ENCODE peak calls at places on chromosomes 5 and 9, in ten cellular contexts. One of them, this sample, is unnamed. For H3K4me1 and H3K9me3, the result is how much of the 10 kb centered on the place peaks cover.

GRCh38 chr9:37417857-37418618 is 4.5 kb upstream of the GRHPR start:
- DNase-seq in heart left ventricle: no peak
- DNase-seq in IMR-90: no peak
- DNase-seq in body of pancreas: peak
- DNase-seq in tibial nerve: no peak
- DNase-seq in endothelial cell of umbilical vein: no peak
- DNase-seq in right lobe of liver: peak
- DNase-seq in sigmoid colon: no peak
- DNase-seq in Peyer's patch: no peak
- DNase-seq in A549: peak
- DNase-seq in this sample: no peak

GRCh38 chr5:14008819-14009311 is 64.4 kb upstream of the DNAH5 start:
- DNase-seq in A549: peak
- DNase-seq in endothelial cell of umbilical vein: no peak
- DNase-seq in tibial nerve: no peak
- DNase-seq in body of pancreas: peak
- DNase-seq in sigmoid colon: no peak
- DNase-seq in Peyer's patch: no peak
- DNase-seq in heart left ventricle: no peak
- DNase-seq in IMR-90: peak
- DNase-seq in right lobe of liver: peak
- DNase-seq in this sample: peak

GRCh38 chr5:126805108-126805507 is 28.2 kb downstream of the LMNB1 start:
- DNase-seq in sigmoid colon: no peak
- DNase-seq in right lobe of liver: no peak
- DNase-seq in tibial nerve: no peak
- DNase-seq in A549: no peak
- DNase-seq in endothelial cell of umbilical vein: no peak
- DNase-seq in heart left ventricle: no peak
- DNase-seq in Peyer's patch: no peak
- DNase-seq in body of pancreas: no peak
- DNase-seq in IMR-90: peak
- DNase-seq in this sample: no peak

GRCh38 chr9:96565684-96566360 is 53.8 kb downstream of the CDC14B start:
- DNase-seq in IMR-90: peak
- DNase-seq in right lobe of liver: no peak
- DNase-seq in tibial nerve: peak
- DNase-seq in A549: no peak
- DNase-seq in endothelial cell of umbilical vein: no peak
- DNase-seq in Peyer's patch: no peak
- DNase-seq in sigmoid colon: no peak
- DNase-seq in heart left ventricle: no peak
- DNase-seq in body of pancreas: no peak
- DNase-seq in this sample: no peak

GRCh38 chr5:142884029-142884428 is 113.9 kb downstream of the ARHGAP26 start:
- DNase-seq in tibial nerve: no peak
- DNase-seq in A549: no peak
- DNase-seq in heart left ventricle: no peak
- DNase-seq in endothelial cell of umbilical vein: no peak
- DNase-seq in right lobe of liver: no peak
- DNase-seq in IMR-90: no peak
- DNase-seq in body of pancreas: no peak
- DNase-seq in sigmoid colon: no peak
- DNase-seq in Peyer's patch: no peak
- DNase-seq in this sample: no peak

GRCh38 chr9:136965771-136966484 is 11.4 kb upstream of the PTGDS start:
- DNase-seq in A549: no peak
- DNase-seq in Peyer's patch: no peak
- DNase-seq in right lobe of liver: no peak
- DNase-seq in IMR-90: no peak
- DNase-seq in tibial nerve: no peak
- DNase-seq in sigmoid colon: no peak
- DNase-seq in body of pancreas: no peak
- DNase-seq in endothelial cell of umbilical vein: no peak
- DNase-seq in heart left ventricle: peak
- DNase-seq in this sample: no peak

GRCh38 chr5:170302729-170303501 is 5.3 kb upstream of the LCP2 start:
- DNase-seq in endothelial cell of umbilical vein: no peak
- DNase-seq in body of pancreas: no peak
- DNase-seq in sigmoid colon: peak
- DNase-seq in Peyer's patch: peak
- DNase-seq in IMR-90: no peak
- DNase-seq in A549: no peak
- DNase-seq in right lobe of liver: peak
- DNase-seq in tibial nerve: no peak
- DNase-seq in heart left ventricle: peak
- DNase-seq in this sample: no peak

GRCh38 chr5:135100011-135100410 is 66.0 kb upstream of the PITX1 start:
- DNase-seq in tibial nerve: no peak
- DNase-seq in IMR-90: no peak
- DNase-seq in Peyer's patch: no peak
- DNase-seq in sigmoid colon: no peak
- DNase-seq in heart left ventricle: peak
- DNase-seq in right lobe of liver: peak
- DNase-seq in A549: no peak
- DNase-seq in endothelial cell of umbilical vein: no peak
- DNase-seq in body of pancreas: no peak
- DNase-seq in this sample: no peak

GRCh38 chr5:39518516-39518915 is 93.7 kb upstream of the DAB2 start:
- DNase-seq in A549: peak
- DNase-seq in sigmoid colon: no peak
- DNase-seq in body of pancreas: no peak
- DNase-seq in tibial nerve: no peak
- DNase-seq in IMR-90: peak
- DNase-seq in heart left ventricle: no peak
- DNase-seq in Peyer's patch: no peak
- DNase-seq in endothelial cell of umbilical vein: peak
- DNase-seq in right lobe of liver: no peak
- DNase-seq in this sample: no peak

GRCh38 chr5:58871648-58872242 is 288.9 kb downstream of the RAB3C start:
- DNase-seq in endothelial cell of umbilical vein: peak
- DNase-seq in body of pancreas: peak
- DNase-seq in heart left ventricle: no peak
- DNase-seq in tibial nerve: peak
- DNase-seq in A549: peak
- DNase-seq in IMR-90: peak
- DNase-seq in sigmoid colon: no peak
- DNase-seq in Peyer's patch: no peak
- DNase-seq in right lobe of liver: no peak
- DNase-seq in this sample: no peak

GRCh38 chr5:170306381-170306790 is 8.8 kb upstream of the LCP2 start:
- DNase-seq in endothelial cell of umbilical vein: no peak
- DNase-seq in tibial nerve: peak
- DNase-seq in IMR-90: peak
- DNase-seq in right lobe of liver: no peak
- DNase-seq in sigmoid colon: peak
- DNase-seq in A549: peak
- DNase-seq in Peyer's patch: no peak
- DNase-seq in body of pancreas: no peak
- DNase-seq in heart left ventricle: peak
- DNase-seq in this sample: no peak

GRCh38 chr9:95143591-95144561 is 173.6 kb downstream of the FANCC start:
- DNase-seq in A549: no peak
- DNase-seq in sigmoid colon: peak
- DNase-seq in Peyer's patch: peak
- DNase-seq in endothelial cell of umbilical vein: no peak
- DNase-seq in body of pancreas: peak
- DNase-seq in tibial nerve: peak
- DNase-seq in right lobe of liver: peak
- DNase-seq in IMR-90: peak
- DNase-seq in heart left ventricle: peak
- DNase-seq in this sample: peak

GRCh38 chr9:114930063-114930812 is at the start of gene TNFSF8:
- DNase-seq in sigmoid colon: no peak
- DNase-seq in A549: no peak
- DNase-seq in body of pancreas: no peak
- DNase-seq in Peyer's patch: peak
- DNase-seq in IMR-90: no peak
- DNase-seq in endothelial cell of umbilical vein: no peak
- DNase-seq in heart left ventricle: peak
- DNase-seq in right lobe of liver: peak
- DNase-seq in tibial nerve: no peak
- DNase-seq in this sample: peak

GRCh38 chr5:178274826-178275537 is 42.4 kb upstream of the PHYKPL start:
- DNase-seq in sigmoid colon: no peak
- DNase-seq in Peyer's patch: no peak
- DNase-seq in body of pancreas: no peak
- DNase-seq in IMR-90: no peak
- DNase-seq in endothelial cell of umbilical vein: no peak
- DNase-seq in A549: no peak
- DNase-seq in right lobe of liver: no peak
- DNase-seq in tibial nerve: no peak
- DNase-seq in heart left ventricle: peak
- DNase-seq in this sample: no peak

GRCh38 chr9:72400866-72401265 is 35.9 kb upstream of the ZFAND5 start:
- DNase-seq in right lobe of liver: no peak
- DNase-seq in A549: no peak
- DNase-seq in body of pancreas: no peak
- DNase-seq in endothelial cell of umbilical vein: no peak
- DNase-seq in Peyer's patch: no peak
- DNase-seq in sigmoid colon: no peak
- DNase-seq in heart left ventricle: no peak
- DNase-seq in IMR-90: no peak
- DNase-seq in tibial nerve: no peak
- DNase-seq in this sample: no peak

GRCh38 chr5:150321784-150322183 is 19.1 kb upstream of the ARSI start:
- DNase-seq in endothelial cell of umbilical vein: no peak
- DNase-seq in tibial nerve: no peak
- DNase-seq in IMR-90: no peak
- DNase-seq in sigmoid colon: no peak
- DNase-seq in heart left ventricle: no peak
- DNase-seq in body of pancreas: no peak
- DNase-seq in right lobe of liver: no peak
- DNase-seq in A549: no peak
- DNase-seq in Peyer's patch: no peak
- DNase-seq in this sample: no peak

GRCh38 chr5:150323819-150324218 is 21.1 kb upstream of the ARSI start:
- DNase-seq in A549: no peak
- DNase-seq in body of pancreas: no peak
- DNase-seq in IMR-90: no peak
- DNase-seq in Peyer's patch: no peak
- DNase-seq in sigmoid colon: no peak
- DNase-seq in tibial nerve: no peak
- DNase-seq in right lobe of liver: no peak
- DNase-seq in endothelial cell of umbilical vein: no peak
- DNase-seq in heart left ventricle: no peak
- DNase-seq in this sample: no peak

GRCh38 chr5:150323092-150323491 is 20.4 kb upstream of the ARSI start:
- DNase-seq in Peyer's patch: no peak
- DNase-seq in tibial nerve: no peak
- DNase-seq in endothelial cell of umbilical vein: no peak
- DNase-seq in body of pancreas: no peak
- DNase-seq in sigmoid colon: no peak
- DNase-seq in heart left ventricle: no peak
- DNase-seq in IMR-90: peak
- DNase-seq in A549: no peak
- DNase-seq in right lobe of liver: no peak
- DNase-seq in this sample: no peak

GRCh38 chr5:150321211-150321610 is 18.5 kb upstream of the ARSI start:
- DNase-seq in Peyer's patch: no peak
- DNase-seq in right lobe of liver: no peak
- DNase-seq in body of pancreas: no peak
- DNase-seq in sigmoid colon: no peak
- DNase-seq in A549: no peak
- DNase-seq in heart left ventricle: no peak
- DNase-seq in tibial nerve: no peak
- DNase-seq in IMR-90: no peak
- DNase-seq in endothelial cell of umbilical vein: no peak
- DNase-seq in this sample: no peak

GRCh38 chr5:150322202-150322601 is 19.5 kb upstream of the ARSI start:
- DNase-seq in body of pancreas: no peak
- DNase-seq in Peyer's patch: no peak
- DNase-seq in heart left ventricle: no peak
- DNase-seq in sigmoid colon: no peak
- DNase-seq in A549: no peak
- DNase-seq in IMR-90: peak
- DNase-seq in right lobe of liver: no peak
- DNase-seq in tibial nerve: no peak
- DNase-seq in endothelial cell of umbilical vein: peak
- DNase-seq in this sample: no peak
- H3K4me1 ChIP-seq in body of pancreas: under half
- H3K4me1 ChIP-seq in Peyer's patch: under half
- H3K4me1 ChIP-seq in heart left ventricle: under half
- H3K4me1 ChIP-seq in sigmoid colon: under half
- H3K4me1 ChIP-seq in A549: under half
- H3K4me1 ChIP-seq in IMR-90: under half
- H3K4me1 ChIP-seq in right lobe of liver: under half
- H3K4me1 ChIP-seq in tibial nerve: under half
- H3K4me1 ChIP-seq in endothelial cell of umbilical vein: under half
- H3K4me1 ChIP-seq in this sample: under half

DNA sequence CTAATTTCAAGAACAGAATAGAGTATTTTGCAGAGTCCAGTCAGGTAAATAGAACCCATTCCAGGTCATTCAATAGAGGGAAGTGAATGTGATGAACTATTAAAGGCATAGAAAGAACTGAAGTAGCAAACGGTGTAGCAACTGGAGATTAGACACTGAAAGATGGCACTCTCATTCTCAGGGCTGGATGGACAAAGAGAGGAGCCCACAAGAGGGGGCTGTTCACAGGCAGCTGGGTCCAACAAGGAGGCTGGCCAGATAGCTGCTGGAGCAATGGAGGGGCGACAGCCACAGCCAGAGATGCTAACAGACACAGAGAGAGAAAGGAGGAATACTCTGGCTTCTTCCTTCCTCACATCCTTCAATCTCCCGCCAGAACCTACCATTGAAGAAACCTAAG is 93.1 kb upstream of the SMARCA2 start:
- DNase-seq in right lobe of liver: no peak
- DNase-seq in heart left ventricle: no peak
- DNase-seq in IMR-90: no peak
- DNase-seq in endothelial cell of umbilical vein: no peak
- DNase-seq in A549: no peak
- DNase-seq in body of pancreas: no peak
- DNase-seq in tibial nerve: no peak
- DNase-seq in Peyer's patch: no peak
- DNase-seq in sigmoid colon: no peak
- DNase-seq in this sample: no peak
- TF ChIP-seq POLR2A in right lobe of liver: no peak
- TF ChIP-seq POLR2A in heart left ventricle: no peak
- TF ChIP-seq POLR2A in IMR-90: no peak
- TF ChIP-seq POLR2A in endothelial cell of umbilical vein: no peak
- TF ChIP-seq POLR2A in A549: no peak
- TF ChIP-seq POLR2A in body of pancreas: no peak
- TF ChIP-seq POLR2A in tibial nerve: no peak
- TF ChIP-seq POLR2A in Peyer's patch: no peak
- TF ChIP-seq POLR2A in sigmoid colon: no peak
- TF ChIP-seq POLR2A in this sample: no peak

GRCh38 chr9:122642226-122642625 is 15.2 kb downstream of the OR1B1 start:
- DNase-seq in A549: no peak
- DNase-seq in sigmoid colon: no peak
- DNase-seq in tibial nerve: no peak
- DNase-seq in Peyer's patch: no peak
- DNase-seq in body of pancreas: no peak
- DNase-seq in endothelial cell of umbilical vein: no peak
- DNase-seq in heart left ventricle: no peak
- DNase-seq in right lobe of liver: no peak
- DNase-seq in IMR-90: no peak
- DNase-seq in this sample: no peak
- H3K9me3 ChIP-seq in A549: under half
- H3K9me3 ChIP-seq in sigmoid colon: under half
- H3K9me3 ChIP-seq in tibial nerve: under half
- H3K9me3 ChIP-seq in Peyer's patch: under half
- H3K9me3 ChIP-seq in body of pancreas: under half
- H3K9me3 ChIP-seq in endothelial cell of umbilical vein: under half
- H3K9me3 ChIP-seq in heart left ventricle: under half
- H3K9me3 ChIP-seq in right lobe of liver: under half
- H3K9me3 ChIP-seq in IMR-90: under half
- H3K9me3 ChIP-seq in this sample: under half

GRCh38 chr9:92759446-92759845 is 5.2 kb downstream of the BICD2 start:
- DNase-seq in A549: no peak
- DNase-seq in endothelial cell of umbilical vein: no peak
- DNase-seq in Peyer's patch: no peak
- DNase-seq in right lobe of liver: no peak
- DNase-seq in IMR-90: no peak
- DNase-seq in body of pancreas: no peak
- DNase-seq in heart left ventricle: no peak
- DNase-seq in tibial nerve: no peak
- DNase-seq in sigmoid colon: no peak
- DNase-seq in this sample: no peak
- H3K4me1 ChIP-seq in A549: under half
- H3K4me1 ChIP-seq in endothelial cell of umbilical vein: under half
- H3K4me1 ChIP-seq in Peyer's patch: under half
- H3K4me1 ChIP-seq in right lobe of liver: under half
- H3K4me1 ChIP-seq in IMR-90: under half
- H3K4me1 ChIP-seq in body of pancreas: under half
- H3K4me1 ChIP-seq in heart left ventricle: half or more
- H3K4me1 ChIP-seq in tibial nerve: under half
- H3K4me1 ChIP-seq in sigmoid colon: under half
- H3K4me1 ChIP-seq in this sample: under half